ENCODE peak calls at places on chromosomes 7 and 10, in four cellular contexts. One of them, this sample, is unnamed.

GRCh38 chr10:122154733-122155366 is 116.2 kb upstream of the BTBD16 start:
- DNase-seq in H54: no peak
- DNase-seq in coronary artery: no peak
- DNase-seq in tibial artery: peak
- DNase-seq in this sample: no peak

GRCh38 chr10:3399756-3400155 is 227.2 kb upstream of the PITRM1 start:
- DNase-seq in tibial artery: no peak
- DNase-seq in coronary artery: no peak
- DNase-seq in H54: no peak
- DNase-seq in this sample: no peak

GRCh38 chr10:63157845-63158624 is 24.9 kb downstream of the NRBF2 start:
- DNase-seq in H54: peak
- DNase-seq in coronary artery: no peak
- DNase-seq in tibial artery: no peak
- DNase-seq in this sample: no peak

GRCh38 chr7:29812185-29812876 is 6.0 kb downstream of the WIPF3 start:
- DNase-seq in H54: no peak
- DNase-seq in coronary artery: no peak
- DNase-seq in tibial artery: no peak
- DNase-seq in this sample: no peak

GRCh38 chr10:105647354-105647753 is 1006.3 kb downstream of the SORCS3 start:
- DNase-seq in H54: no peak
- DNase-seq in coronary artery: no peak
- DNase-seq in tibial artery: no peak
- DNase-seq in this sample: no peak

GRCh38 chr10:77805676-77806075 is 120.9 kb downstream of the DLG5 start:
- DNase-seq in H54: no peak
- DNase-seq in coronary artery: no peak
- DNase-seq in tibial artery: no peak
- DNase-seq in this sample: no peak

GRCh38 chr10:78889536-78890063 is 179.2 kb upstream of the ZMIZ1 start:
- DNase-seq in H54: no peak
- DNase-seq in tibial artery: no peak
- DNase-seq in coronary artery: no peak
- DNase-seq in this sample: peak

GRCh38 chr7:128157906-128158305 is 83.2 kb upstream of the LEP start:
- DNase-seq in H54: no peak
- DNase-seq in tibial artery: no peak
- DNase-seq in coronary artery: peak
- DNase-seq in this sample: peak

GRCh38 chr10:28842321-28842720 is 165.0 kb downstream of the BAMBI start:
- DNase-seq in tibial artery: no peak
- DNase-seq in coronary artery: no peak
- DNase-seq in H54: no peak
- DNase-seq in this sample: no peak